ENCODE peak calls at places on chromosomes 4 and X, in six cellular contexts. W is H7, S is AG08396, R is germinal center, K is nephron progenitor cell, E is NCI-H345. Q is an unnamed sample.

GRCh38 chr4:86975927-86976326 is 41.1 kb downstream of the AFF1 start:
- DNase-seq in W (no peak), R (no peak), E (no peak), K (no peak), S (no peak), Q (no peak)

GRCh38 chr4:85221606-85222005 is 253.3 kb upstream of the ARHGAP24 start:
- DNase-seq in E (no peak), K (no peak), W (no peak), S (no peak), R (no peak), Q (no peak)

GRCh38 chr4:144627663-144628076 is 18.3 kb upstream of the HHIP start:
- DNase-seq in K (no peak), S (no peak), R (no peak), E (no peak), W (no peak), Q (no peak)

GRCh38 chrX:87338510-87338909 is 179.1 kb upstream of the KLHL4 start:
- DNase-seq in W (peak; percentile 7), S (no peak), K (no peak), R (no peak), E (no peak), Q (no peak)

GRCh38 chr4:7226464-7226863 is 34.1 kb downstream of the SORCS2 start:
- DNase-seq in R (no peak), E (peak; percentile 56), W (no peak), S (no peak), K (peak; percentile 36), Q (no peak)

GRCh38 chr4:67531349-67531748 is 14.0 kb downstream of the CENPC start:
- DNase-seq in R (no peak), K (no peak), E (no peak), W (no peak), S (no peak), Q (no peak)

GRCh38 chr4:7044415-7044930 is 1.3 kb downstream of the TADA2B start:
- DNase-seq in E (no peak), W (no peak), K (no peak), S (peak; percentile 33), R (no peak), Q (no peak)

GRCh38 chrX:145821291-145821897 is 3.8 kb downstream of the SLITRK2 start:
- DNase-seq in S (peak; percentile 29), W (peak; percentile 66), R (no peak), K (peak; percentile 72), E (no peak), Q (no peak)

GRCh38 chr4:129839687-129840086 is 743.7 kb downstream of the C4orf33 start:
- DNase-seq in R (no peak), E (no peak), W (no peak), K (no peak), S (no peak), Q (no peak)

GRCh38 chrX:110086916-110087484 is 84.1 kb downstream of the TMEM164 start:
- DNase-seq in K (no peak), S (peak; percentile 38), E (no peak), W (no peak), R (no peak), Q (peak; percentile 47)

GRCh38 chr4:168071304-168071703 is 21.0 kb upstream of the ANXA10 start:
- DNase-seq in E (no peak), R (no peak), S (no peak), W (no peak), K (no peak), Q (no peak)

GRCh38 chr4:147289181-147289580 is 191.7 kb upstream of the EDNRA start:
- DNase-seq in W (no peak), E (no peak), S (no peak), K (no peak), R (no peak), Q (no peak)

GRCh38 chrX:41922125-41922521 is 1.2 kb downstream of the CASK start:
- DNase-seq in R (no peak), E (peak; percentile 21), K (no peak), S (peak; percentile 22), W (peak; percentile 23), Q (no peak)

GRCh38 chrX:131262738-131263679 is 26.1 kb downstream of the IGSF1 start:
- DNase-seq in W (peak; percentile 58), K (peak; percentile 13), E (no peak), S (no peak), R (no peak), Q (no peak)

GRCh38 chr4:10781805-10782204 is 97.2 kb upstream of the CLNK start:
- DNase-seq in W (no peak), S (no peak), E (no peak), R (no peak), K (no peak), Q (no peak)

GRCh38 chrX:136030357-136031225 is 45.4 kb downstream of the SLC9A6 start:
- DNase-seq in R (no peak), K (no peak), W (no peak), E (no peak), S (peak; percentile 29), Q (peak; percentile 19)

GRCh38 chr4:6027392-6027791 is 9.2 kb upstream of the C4orf50 start:
- DNase-seq in K (no peak), E (no peak), W (no peak), R (no peak), S (no peak), Q (no peak)

GRCh38 chr4:54217642-54218486 is 11.2 kb upstream of the PDGFRA start:
- DNase-seq in K (peak; percentile 73), R (peak; percentile 81), S (peak; percentile 82), W (peak; percentile 83), E (peak; percentile 77), Q (peak; percentile 90)

GRCh38 chr4:34196375-34196774 is 2047.9 kb downstream of the ARAP2 start:
- DNase-seq in E (no peak), S (no peak), K (no peak), R (no peak), W (no peak), Q (no peak)

GRCh38 chr4:10164877-10165283 is 48.3 kb upstream of the WDR1 start:
- DNase-seq in W (peak; percentile 67), R (peak; percentile 21), K (peak; percentile 60), E (no peak), S (peak; percentile 62), Q (no peak)

GRCh38 chr4:19883841-19884240 is 367.9 kb upstream of the SLIT2 start:
- DNase-seq in E (no peak), R (no peak), S (no peak), K (no peak), W (no peak), Q (peak; percentile 7)

GRCh38 chr4:85116008-85116407 is 149.5 kb upstream of the WDFY3 start:
- DNase-seq in K (no peak), R (no peak), W (no peak), S (no peak), E (no peak), Q (no peak)

GRCh38 chr4:161208564-161208963 is 955.2 kb downstream of the FSTL5 start:
- DNase-seq in E (no peak), W (no peak), S (no peak), K (no peak), R (no peak), Q (no peak)

GRCh38 chr4:53055274-53055673 is 193.2 kb downstream of the RASL11B start:
- DNase-seq in E (peak; percentile 46), S (peak; percentile 17), K (no peak), W (no peak), R (no peak), Q (peak; percentile 68)

GRCh38 chr4:29581469-29581868 is 1138.7 kb upstream of the PCDH7 start:
- DNase-seq in W (no peak), R (no peak), K (no peak), E (no peak), S (no peak), Q (no peak)

GRCh38 chr4:112778520-112778919 is 141.6 kb downstream of the LARP7 start:
- DNase-seq in S (no peak), R (no peak), W (no peak), K (no peak), E (no peak), Q (no peak)

GRCh38 chrX:119698835-119699234 is 5.9 kb upstream of the SEPTIN6 start:
- DNase-seq in S (peak; percentile 67), W (peak; percentile 66), E (peak; percentile 38), K (peak; percentile 26), R (no peak), Q (peak; percentile 30)

GRCh38 chr4:80016506-80016905 is 56.5 kb downstream of the ANTXR2 start:
- DNase-seq in R (no peak), W (no peak), E (no peak), S (no peak), K (no peak), Q (no peak)

Q was measured in AG09319.